ENCODE peak calls at places on chromosomes 1 and 21, in four cellular contexts. One of them, this sample, is unnamed.

GRCh38 chr1:161502641-161503393 is 2.4 kb upstream of the FCGR2A start:
- DNase-seq in Peyer's patch: no peak
- DNase-seq in prostate gland: no peak
- DNase-seq in upper lobe of left lung: no peak
- DNase-seq in this sample: no peak

GRCh38 chr1:84758968-84759491 is 68.8 kb upstream of the SSX2IP start:
- DNase-seq in upper lobe of left lung: peak
- DNase-seq in prostate gland: no peak
- DNase-seq in Peyer's patch: no peak
- DNase-seq in this sample: no peak

GRCh38 chr1:117658676-117659075 is 52.8 kb downstream of the TENT5C start:
- DNase-seq in Peyer's patch: peak
- DNase-seq in upper lobe of left lung: no peak
- DNase-seq in prostate gland: no peak
- DNase-seq in this sample: no peak

GRCh38 chr1:184035719-184036516 is 1.6 kb downstream of the COLGALT2 start:
- DNase-seq in upper lobe of left lung: peak
- DNase-seq in prostate gland: peak
- DNase-seq in Peyer's patch: no peak
- DNase-seq in this sample: no peak

GRCh38 chr1:94463765-94464330 is 45.7 kb downstream of the ABCD3 start:
- DNase-seq in upper lobe of left lung: no peak
- DNase-seq in prostate gland: peak
- DNase-seq in Peyer's patch: no peak
- DNase-seq in this sample: peak

GRCh38 chr1:116855788-116856187 is 53.9 kb upstream of the PTGFRN start:
- DNase-seq in upper lobe of left lung: no peak
- DNase-seq in prostate gland: no peak
- DNase-seq in Peyer's patch: no peak
- DNase-seq in this sample: no peak

GRCh38 chr1:28553229-28553930 is 495 bp downstream of the TRNAU1AP start:
- DNase-seq in upper lobe of left lung: peak
- DNase-seq in Peyer's patch: peak
- DNase-seq in prostate gland: peak
- DNase-seq in this sample: no peak

GRCh38 chr21:38957575-38958340 is 152.0 kb downstream of the ETS2 start:
- DNase-seq in upper lobe of left lung: no peak
- DNase-seq in Peyer's patch: no peak
- DNase-seq in prostate gland: no peak
- DNase-seq in this sample: no peak

GRCh38 chr1:91098299-91098901 is 76.6 kb upstream of the ZNF644 start:
- DNase-seq in upper lobe of left lung: no peak
- DNase-seq in prostate gland: no peak
- DNase-seq in Peyer's patch: no peak
- DNase-seq in this sample: no peak

GRCh38 chr21:28821276-28822063 is 171.2 kb downstream of the LTN1 start:
- DNase-seq in prostate gland: no peak
- DNase-seq in Peyer's patch: no peak
- DNase-seq in upper lobe of left lung: no peak
- DNase-seq in this sample: no peak

GRCh38 chr21:33308586-33309490 is 15.9 kb upstream of the IFNAR1 start:
- DNase-seq in upper lobe of left lung: no peak
- DNase-seq in Peyer's patch: peak
- DNase-seq in prostate gland: peak
- DNase-seq in this sample: no peak

GRCh38 chr1:228402638-228403025 is 4.0 kb downstream of the TRIM11 start:
- DNase-seq in Peyer's patch: peak
- DNase-seq in upper lobe of left lung: no peak
- DNase-seq in prostate gland: no peak
- DNase-seq in this sample: no peak

GRCh38 chr1:245260116-245260882 is 105.5 kb downstream of the KIF26B start:
- DNase-seq in upper lobe of left lung: no peak
- DNase-seq in prostate gland: no peak
- DNase-seq in Peyer's patch: no peak
- DNase-seq in this sample: no peak

GRCh38 chr1:243525085-243525487 is 269.2 kb downstream of the SDCCAG8 start:
- DNase-seq in Peyer's patch: no peak
- DNase-seq in prostate gland: no peak
- DNase-seq in upper lobe of left lung: no peak
- DNase-seq in this sample: no peak

GRCh38 chr1:218347713-218348627 is 2.8 kb downstream of the TGFB2 start:
- DNase-seq in prostate gland: no peak
- DNase-seq in upper lobe of left lung: no peak
- DNase-seq in Peyer's patch: no peak
- DNase-seq in this sample: no peak

GRCh38 chr1:167770127-167770526 is 48.3 kb downstream of the MPZL1 start:
- DNase-seq in Peyer's patch: no peak
- DNase-seq in upper lobe of left lung: no peak
- DNase-seq in prostate gland: no peak
- DNase-seq in this sample: no peak

GRCh38 chr1:1779691-1780597 is 1.7 kb upstream of the NADK start:
- DNase-seq in upper lobe of left lung: peak
- DNase-seq in Peyer's patch: peak
- DNase-seq in prostate gland: no peak
- DNase-seq in this sample: no peak

GRCh38 chr21:28239345-28239744 is 753.3 kb downstream of the LTN1 start:
- DNase-seq in prostate gland: no peak
- DNase-seq in Peyer's patch: no peak
- DNase-seq in upper lobe of left lung: no peak
- DNase-seq in this sample: peak

GRCh38 chr1:1425753-1426495 is 4.8 kb upstream of the ANKRD65 start:
- DNase-seq in upper lobe of left lung: peak
- DNase-seq in Peyer's patch: no peak
- DNase-seq in prostate gland: no peak
- DNase-seq in this sample: no peak

GRCh38 chr1:9293512-9294439 is 1.1 kb downstream of the SPSB1 start:
- DNase-seq in upper lobe of left lung: peak
- DNase-seq in prostate gland: no peak
- DNase-seq in Peyer's patch: peak
- DNase-seq in this sample: peak

GRCh38 chr1:68974447-68974846 is 477.6 kb upstream of the DEPDC1 start:
- DNase-seq in prostate gland: no peak
- DNase-seq in Peyer's patch: no peak
- DNase-seq in upper lobe of left lung: no peak
- DNase-seq in this sample: no peak

GRCh38 chr1:207026177-207026576 is 6.4 kb downstream of the C1orf116 start:
- DNase-seq in upper lobe of left lung: no peak
- DNase-seq in Peyer's patch: no peak
- DNase-seq in prostate gland: no peak
- DNase-seq in this sample: no peak

GRCh38 chr1:184858288-184858687 is 103.6 kb upstream of the EDEM3 start:
- DNase-seq in Peyer's patch: no peak
- DNase-seq in prostate gland: no peak
- DNase-seq in upper lobe of left lung: no peak
- DNase-seq in this sample: no peak

GRCh38 chr1:117169871-117170596 is 40.7 kb downstream of the VTCN1 start:
- DNase-seq in Peyer's patch: no peak
- DNase-seq in upper lobe of left lung: no peak
- DNase-seq in prostate gland: no peak
- DNase-seq in this sample: no peak

GRCh38 chr1:94020764-94021579 is 100.0 kb downstream of the ABCA4 start:
- DNase-seq in upper lobe of left lung: no peak
- DNase-seq in prostate gland: no peak
- DNase-seq in Peyer's patch: no peak
- DNase-seq in this sample: no peak

GRCh38 chr1:208793946-208794345 is 549.8 kb upstream of the PLXNA2 start:
- DNase-seq in prostate gland: no peak
- DNase-seq in upper lobe of left lung: no peak
- DNase-seq in Peyer's patch: no peak
- DNase-seq in this sample: no peak

GRCh38 chr1:236206548-236206947 is 64.2 kb downstream of the GPR137B start:
- DNase-seq in upper lobe of left lung: no peak
- DNase-seq in Peyer's patch: peak
- DNase-seq in prostate gland: no peak
- DNase-seq in this sample: no peak

GRCh38 chr1:175968486-175969182 is 225.2 kb upstream of the TNR start:
- DNase-seq in prostate gland: no peak
- DNase-seq in upper lobe of left lung: no peak
- DNase-seq in Peyer's patch: no peak
- DNase-seq in this sample: no peak

GRCh38 chr1:193259619-193260018 is 73.2 kb upstream of the B3GALT2 start:
- DNase-seq in upper lobe of left lung: no peak
- DNase-seq in prostate gland: no peak
- DNase-seq in Peyer's patch: no peak
- DNase-seq in this sample: no peak

GRCh38 chr1:22804969-22805671 is 94.5 kb downstream of the EPHB2 start:
- DNase-seq in upper lobe of left lung: no peak
- DNase-seq in Peyer's patch: no peak
- DNase-seq in prostate gland: no peak
- DNase-seq in this sample: no peak

GRCh38 chr1:50704126-50704525 is 255.9 kb downstream of the FAF1 start:
- DNase-seq in Peyer's patch: no peak
- DNase-seq in upper lobe of left lung: no peak
- DNase-seq in prostate gland: peak
- DNase-seq in this sample: peak

GRCh38 chr1:20625176-20626097 is 7.8 kb upstream of the PINK1 start:
- DNase-seq in Peyer's patch: no peak
- DNase-seq in upper lobe of left lung: no peak
- DNase-seq in prostate gland: no peak
- DNase-seq in this sample: no peak

GRCh38 chr1:20626098-20626427 is 7.2 kb upstream of the PINK1 start:
- DNase-seq in Peyer's patch: no peak
- DNase-seq in upper lobe of left lung: no peak
- DNase-seq in prostate gland: no peak
- DNase-seq in this sample: no peak

GRCh38 chr1:20626524-20626923 is 6.7 kb upstream of the PINK1 start:
- DNase-seq in prostate gland: no peak
- DNase-seq in upper lobe of left lung: no peak
- DNase-seq in Peyer's patch: no peak
- DNase-seq in this sample: no peak

GRCh38 chr1:20621012-20621411 is 12.2 kb upstream of the PINK1 start:
- DNase-seq in prostate gland: no peak
- DNase-seq in upper lobe of left lung: no peak
- DNase-seq in Peyer's patch: no peak
- DNase-seq in this sample: no peak

DNA sequence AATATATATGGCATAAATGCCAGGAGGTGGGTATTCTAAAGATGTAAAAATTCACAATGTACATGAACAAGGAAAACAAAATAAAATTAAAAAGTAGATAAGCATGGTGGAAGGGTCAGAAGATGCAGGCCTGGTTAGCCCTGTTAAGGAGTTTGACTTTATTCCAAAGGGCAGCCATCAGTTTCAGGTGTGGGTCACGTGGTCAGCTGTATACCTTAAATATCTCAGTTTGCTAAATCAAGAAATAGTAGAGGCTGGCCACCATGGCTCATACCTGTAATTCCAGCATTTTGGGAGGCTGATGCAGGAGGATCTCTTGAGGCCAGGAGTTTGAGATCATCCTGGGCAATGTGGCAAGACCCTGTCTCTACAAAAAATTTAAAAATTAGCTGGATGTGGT is 8.5 kb upstream of the PINK1 start:
- DNase-seq in prostate gland: no peak
- DNase-seq in Peyer's patch: no peak
- DNase-seq in upper lobe of left lung: no peak
- DNase-seq in this sample: no peak
- TF ChIP-seq POLR2A in prostate gland: no peak
- TF ChIP-seq POLR2A in Peyer's patch: no peak
- TF ChIP-seq POLR2A in upper lobe of left lung: no peak
- TF ChIP-seq POLR2A in this sample: no peak

DNA sequence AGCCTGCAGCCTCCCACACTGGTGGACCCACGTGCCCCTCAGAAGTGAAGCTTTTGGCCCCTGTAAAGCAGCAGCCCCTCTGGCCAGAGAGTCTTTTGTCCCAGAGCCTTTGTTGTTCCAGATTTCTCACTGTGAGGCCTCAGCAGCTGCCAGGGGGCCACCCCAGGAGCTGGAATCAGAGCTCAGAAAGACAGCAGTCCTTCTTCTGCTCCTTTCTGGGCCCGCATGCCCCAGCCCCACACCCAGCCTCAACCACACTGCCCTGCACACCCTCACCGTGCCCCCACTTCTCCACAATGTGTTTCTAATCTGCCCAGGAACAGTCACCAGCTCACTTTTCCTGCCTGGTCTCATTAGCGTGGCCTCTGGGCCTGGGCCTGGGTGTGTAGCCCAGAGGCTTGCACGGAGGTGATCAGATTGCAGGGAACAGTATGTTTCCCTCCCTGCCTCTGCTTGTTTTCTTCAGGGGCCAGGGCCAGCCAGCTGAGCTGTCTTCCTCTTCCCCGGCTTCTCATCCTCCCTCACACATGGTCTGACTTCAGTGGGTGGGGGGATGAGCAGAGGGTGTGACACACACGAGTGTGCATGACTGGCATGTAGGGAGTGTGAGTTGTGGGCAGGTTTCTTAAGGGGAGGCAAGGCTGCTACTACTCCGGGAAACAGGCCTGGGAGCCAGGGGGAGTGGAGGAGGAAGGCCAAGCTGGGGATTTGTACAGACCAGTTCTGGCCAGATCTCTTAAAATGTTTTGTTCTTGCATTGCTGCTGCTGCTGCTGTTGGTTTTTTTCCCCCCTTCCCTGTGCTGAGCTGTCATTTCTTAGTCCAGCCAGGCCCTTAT is 82.5 kb upstream of the ZNF648 start:
- DNase-seq in upper lobe of left lung: peak
- DNase-seq in Peyer's patch: peak
- DNase-seq in prostate gland: peak
- DNase-seq in this sample: peak
- TF ChIP-seq POLR2A in upper lobe of left lung: no peak
- TF ChIP-seq POLR2A in Peyer's patch: no peak
- TF ChIP-seq POLR2A in prostate gland: no peak
- TF ChIP-seq POLR2A in this sample: peak

GRCh38 chr1:234769284-234769998 is 159.5 kb upstream of the IRF2BP2 start:
- DNase-seq in upper lobe of left lung: no peak
- DNase-seq in prostate gland: no peak
- DNase-seq in Peyer's patch: no peak
- DNase-seq in this sample: no peak

GRCh38 chr1:234765672-234766071 is 155.7 kb upstream of the IRF2BP2 start:
- DNase-seq in Peyer's patch: no peak
- DNase-seq in upper lobe of left lung: no peak
- DNase-seq in prostate gland: no peak
- DNase-seq in this sample: no peak

GRCh38 chr1:234770031-234770795 is 160.2 kb upstream of the IRF2BP2 start:
- DNase-seq in upper lobe of left lung: no peak
- DNase-seq in prostate gland: no peak
- DNase-seq in Peyer's patch: no peak
- DNase-seq in this sample: no peak

GRCh38 chr1:234768569-234769283 is 158.7 kb upstream of the IRF2BP2 start:
- DNase-seq in prostate gland: no peak
- DNase-seq in Peyer's patch: peak
- DNase-seq in upper lobe of left lung: no peak
- DNase-seq in this sample: no peak

DNA sequence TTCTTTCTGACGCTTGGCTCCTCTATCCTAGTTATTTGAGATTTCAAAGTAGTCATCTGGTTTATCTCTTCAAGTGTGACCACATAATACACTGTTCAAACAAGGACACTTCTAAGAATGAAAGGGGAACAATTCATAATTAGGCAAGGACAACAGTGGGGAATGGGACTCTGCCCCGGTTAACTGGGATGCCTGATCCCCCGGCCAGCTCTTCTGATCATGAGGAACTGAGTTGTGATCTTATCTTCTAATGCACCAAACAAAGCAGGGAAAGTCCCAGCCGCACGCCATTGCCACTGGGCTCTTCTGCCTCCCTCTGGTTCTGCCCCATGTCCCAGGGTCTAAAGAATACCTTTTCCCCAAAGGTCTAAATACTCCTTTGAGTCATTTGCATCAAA is 158.2 kb upstream of the IRF2BP2 start:
- DNase-seq in prostate gland: no peak
- DNase-seq in Peyer's patch: no peak
- DNase-seq in upper lobe of left lung: no peak
- DNase-seq in this sample: no peak
- TF ChIP-seq POLR2A in prostate gland: no peak
- TF ChIP-seq POLR2A in Peyer's patch: no peak
- TF ChIP-seq POLR2A in upper lobe of left lung: no peak
- TF ChIP-seq POLR2A in this sample: no peak

GRCh38 chr1:153957744-153958110 is 685 bp downstream of the CRTC2 start:
- DNase-seq in prostate gland: no peak
- DNase-seq in upper lobe of left lung: no peak
- DNase-seq in Peyer's patch: peak
- DNase-seq in this sample: no peak
- TF ChIP-seq POLR2A in prostate gland: no peak
- TF ChIP-seq POLR2A in upper lobe of left lung: no peak
- TF ChIP-seq POLR2A in Peyer's patch: no peak
- TF ChIP-seq POLR2A in this sample: no peak